ENCODE peak calls at places on chromosomes 11 and 22, in five cellular contexts. M is body of pancreas, H is iPS DF 6.9, U is IMR-90, I is lower lobe of right lung. K is an unnamed sample. For H3K9me3, the result is how much of the 10 kb centered on the place peaks cover.

GRCh38 chr11:124839051-124839971 is 25.9 kb upstream of the ROBO3 start:
- DNase-seq in U (no peak), M (no peak), I (no peak), H (no peak), K (no peak)

GRCh38 chr11:64724863-64725535 is 2.0 kb upstream of the NRXN2 start:
- DNase-seq in M (no peak), H (no peak), I (no peak), U (no peak), K (peak)

GRCh38 chr11:9489366-9489765 is 28.6 kb downstream of the ZNF143 start:
- DNase-seq in I (no peak), U (peak), H (no peak), M (no peak), K (no peak)

GRCh38 chr11:129313588-129314288 is 61.9 kb upstream of the BARX2 start:
- DNase-seq in I (no peak), M (no peak), U (peak), H (no peak), K (no peak)

GRCh38 chr11:69209421-69209820 is 53.7 kb downstream of the SMIM38 start:
- DNase-seq in I (no peak), U (no peak), H (no peak), M (no peak), K (no peak)

GRCh38 chr11:117970400-117971024 is 15.7 kb upstream of the IL10RA start:
- DNase-seq in I (no peak), M (no peak), U (no peak), H (no peak), K (no peak)

GRCh38 chr11:61742391-61742790 is 10.0 kb upstream of the MYRF start:
- DNase-seq in U (no peak), I (peak), H (no peak), M (no peak), K (no peak)

GRCh38 chr11:86698634-86699033 is 26.2 kb upstream of the ME3 start:
- DNase-seq in U (no peak), I (no peak), H (no peak), M (no peak), K (no peak)

GRCh38 chr11:134393638-134394037 is 18.4 kb downstream of the B3GAT1 start:
- DNase-seq in H (no peak), M (no peak), U (no peak), I (no peak), K (no peak)

GRCh38 chr22:49097171-49097925 is 730.3 kb downstream of the BRD1 start:
- DNase-seq in I (no peak), U (no peak), H (no peak), M (no peak), K (no peak)
- H3K9me3 ChIP-seq in I (under half), U (half or more), H (under half), M (under half), K (under half)

DNA sequence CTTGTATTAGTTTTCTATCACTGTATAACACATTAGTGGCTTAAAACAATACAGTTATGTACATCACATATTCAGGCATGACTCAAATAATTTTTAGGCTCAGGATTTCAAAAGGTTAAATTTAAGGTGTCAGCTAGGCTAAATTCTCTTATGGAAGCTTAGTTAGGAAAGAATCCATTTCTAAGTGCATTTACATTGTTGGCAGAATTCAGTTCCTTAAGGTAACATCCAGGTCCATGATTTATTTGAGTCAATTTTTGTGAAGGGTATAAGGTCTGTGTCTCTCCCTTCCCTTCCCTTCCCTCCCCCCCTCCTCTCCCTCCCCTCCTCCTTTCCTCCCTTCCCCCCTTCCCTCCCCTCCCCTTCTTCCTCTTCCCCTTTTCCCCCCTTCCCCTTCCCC is 399.0 kb upstream of the CNTN5 start:
- DNase-seq in I (no peak), U (no peak), M (no peak), H (no peak), K (no peak)
- H3K9me3 ChIP-seq in I (under half), U (under half), M (under half), H (under half), K (under half)

GRCh38 chr22:47367993-47368945 is 605.8 kb downstream of the TBC1D22A start:
- DNase-seq in U (no peak), M (peak), I (peak), H (no peak), K (no peak)
- H3K9me3 ChIP-seq in U (under half), M (under half), I (under half), H (under half), K (under half)

DNA sequence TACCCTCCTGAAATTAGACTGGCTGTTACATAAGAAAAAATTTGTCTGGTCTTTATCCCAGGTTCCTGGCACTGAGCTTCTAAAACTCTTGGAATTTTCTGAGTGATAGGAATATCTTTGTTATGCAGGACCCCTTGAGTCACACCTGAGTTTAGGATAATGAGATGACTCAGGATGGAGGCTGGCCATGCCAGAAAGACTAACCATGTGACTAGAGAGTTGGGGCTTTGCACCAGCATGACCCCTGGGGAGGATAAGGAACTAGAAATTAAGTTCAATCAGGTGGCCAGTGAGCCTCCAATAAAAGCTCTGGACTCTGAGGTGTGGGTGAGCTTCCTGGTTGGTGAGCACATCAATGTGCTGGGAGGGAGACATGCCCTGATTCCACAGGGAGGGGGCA is 88.1 kb downstream of the XRRA1 start:
- DNase-seq in M (no peak), H (no peak), U (no peak), I (no peak), K (no peak)
- H3K9me3 ChIP-seq in M (under half), H (under half), U (under half), I (under half), K (under half)

GRCh38 chr22:48343461-48343860 is 1484.2 kb downstream of the BRD1 start:
- DNase-seq in H (no peak), I (no peak), M (no peak), U (no peak), K (no peak)
- H3K9me3 ChIP-seq in H (under half), I (under half), M (under half), U (half or more), K (under half)

GRCh38 chr22:47445716-47446290 is 683.4 kb downstream of the TBC1D22A start:
- DNase-seq in M (no peak), I (no peak), U (no peak), H (no peak), K (no peak)
- H3K9me3 ChIP-seq in M (under half), I (under half), U (half or more), H (under half), K (under half)